ENCODE peak calls at places on chromosomes 16 and 17, in seven cellular contexts. One of them, this sample, is unnamed.
A peak's percentile ranks its signal among the peaks of the same experiment; 100 is the strongest.

GRCh38 chr17:36591434-36592315 is at the start of gene DHRS11:
- DNase-seq in HCT116: peak; percentile 19
- DNase-seq in HepG2: peak; percentile 59
- DNase-seq in Panc1: no peak
- DNase-seq in K562: peak; percentile 89
- DNase-seq in H1: peak; percentile 46
- DNase-seq in SK-N-SH: peak; percentile 99
- DNase-seq in this sample: no peak

GRCh38 chr16:53561101-53561888 is 58.3 kb upstream of the AKTIP start:
- DNase-seq in HCT116: no peak
- DNase-seq in HepG2: no peak
- DNase-seq in Panc1: no peak
- DNase-seq in K562: no peak
- DNase-seq in H1: peak; percentile 39
- DNase-seq in SK-N-SH: no peak
- DNase-seq in this sample: no peak

GRCh38 chr16:77289331-77289809 is 90.2 kb downstream of the SYCE1L start:
- DNase-seq in HCT116: no peak
- DNase-seq in HepG2: no peak
- DNase-seq in Panc1: no peak
- DNase-seq in K562: no peak
- DNase-seq in H1: no peak
- DNase-seq in SK-N-SH: peak; percentile 15
- DNase-seq in this sample: no peak

GRCh38 chr16:82195917-82196494 is 26.0 kb upstream of the MPHOSPH6 start:
- DNase-seq in HCT116: no peak
- DNase-seq in HepG2: no peak
- DNase-seq in Panc1: no peak
- DNase-seq in K562: no peak
- DNase-seq in H1: no peak
- DNase-seq in SK-N-SH: no peak
- DNase-seq in this sample: no peak

GRCh38 chr17:51734462-51734861 is 424.1 kb downstream of the CA10 start:
- DNase-seq in HCT116: peak; percentile 12
- DNase-seq in HepG2: no peak
- DNase-seq in Panc1: no peak
- DNase-seq in K562: no peak
- DNase-seq in H1: peak; percentile 19
- DNase-seq in SK-N-SH: no peak
- DNase-seq in this sample: no peak

GRCh38 chr16:46727184-46727583 is 21.0 kb downstream of the MYLK3 start:
- DNase-seq in HCT116: no peak
- DNase-seq in HepG2: no peak
- DNase-seq in Panc1: no peak
- DNase-seq in K562: no peak
- DNase-seq in H1: no peak
- DNase-seq in SK-N-SH: no peak
- DNase-seq in this sample: no peak

GRCh38 chr17:59642535-59642934 is 22.8 kb downstream of the CLTC start:
- DNase-seq in HCT116: no peak
- DNase-seq in HepG2: no peak
- DNase-seq in Panc1: no peak
- DNase-seq in K562: no peak
- DNase-seq in H1: no peak
- DNase-seq in SK-N-SH: no peak
- DNase-seq in this sample: no peak

GRCh38 chr16:2236362-2237075 is at the start of gene DNASE1L2:
- DNase-seq in HCT116: no peak
- DNase-seq in HepG2: no peak
- DNase-seq in Panc1: no peak
- DNase-seq in K562: no peak
- DNase-seq in H1: no peak
- DNase-seq in SK-N-SH: peak; percentile 82
- DNase-seq in this sample: no peak

GRCh38 chr16:18003033-18003432 is 333.5 kb downstream of the NPIPA8 start:
- DNase-seq in HCT116: no peak
- DNase-seq in HepG2: no peak
- DNase-seq in Panc1: no peak
- DNase-seq in K562: no peak
- DNase-seq in H1: no peak
- DNase-seq in SK-N-SH: peak; percentile 55
- DNase-seq in this sample: no peak

GRCh38 chr17:80824549-80825470 is 166.8 kb upstream of the CHMP6 start:
- DNase-seq in HCT116: no peak
- DNase-seq in HepG2: no peak
- DNase-seq in Panc1: no peak
- DNase-seq in K562: no peak
- DNase-seq in H1: no peak
- DNase-seq in SK-N-SH: no peak
- DNase-seq in this sample: no peak

GRCh38 chr17:83182620-83183063 is 103.2 kb downstream of the METRNL start:
- DNase-seq in HCT116: no peak
- DNase-seq in HepG2: no peak
- DNase-seq in Panc1: no peak
- DNase-seq in K562: no peak
- DNase-seq in H1: no peak
- DNase-seq in SK-N-SH: no peak
- DNase-seq in this sample: no peak

GRCh38 chr17:80501739-80502577 is 25.6 kb upstream of the NPTX1 start:
- DNase-seq in HCT116: no peak
- DNase-seq in HepG2: no peak
- DNase-seq in Panc1: no peak
- DNase-seq in K562: no peak
- DNase-seq in H1: no peak
- DNase-seq in SK-N-SH: no peak
- DNase-seq in this sample: no peak

GRCh38 chr16:23013484-23013883 is 135.8 kb downstream of the USP31 start:
- DNase-seq in HCT116: peak; percentile 19
- DNase-seq in HepG2: peak; percentile 33
- DNase-seq in Panc1: no peak
- DNase-seq in K562: peak; percentile 21
- DNase-seq in H1: no peak
- DNase-seq in SK-N-SH: no peak
- DNase-seq in this sample: no peak

GRCh38 chr16:17261197-17261858 is 209.4 kb downstream of the XYLT1 start:
- DNase-seq in HCT116: no peak
- DNase-seq in HepG2: no peak
- DNase-seq in Panc1: no peak
- DNase-seq in K562: no peak
- DNase-seq in H1: no peak
- DNase-seq in SK-N-SH: no peak
- DNase-seq in this sample: no peak

GRCh38 chr17:39927928-39928867 is 666 bp downstream of the LRRC3C start:
- DNase-seq in HCT116: no peak
- DNase-seq in HepG2: peak; percentile 72
- DNase-seq in Panc1: no peak
- DNase-seq in K562: no peak
- DNase-seq in H1: no peak
- DNase-seq in SK-N-SH: peak; percentile 52
- DNase-seq in this sample: no peak

GRCh38 chr17:1100382-1100781 is 79.4 kb downstream of the ABR start:
- DNase-seq in HCT116: no peak
- DNase-seq in HepG2: no peak
- DNase-seq in Panc1: no peak
- DNase-seq in K562: no peak
- DNase-seq in H1: no peak
- DNase-seq in SK-N-SH: no peak
- DNase-seq in this sample: no peak

GRCh38 chr16:2090819-2091721 is 43.3 kb downstream of the TSC2 start:
- DNase-seq in HCT116: peak; percentile 66
- DNase-seq in HepG2: no peak
- DNase-seq in Panc1: no peak
- DNase-seq in K562: no peak
- DNase-seq in H1: peak; percentile 59
- DNase-seq in SK-N-SH: peak; percentile 75
- DNase-seq in this sample: no peak

GRCh38 chr16:83689385-83689831 is 118.4 kb upstream of the HSBP1 start:
- DNase-seq in HCT116: no peak
- DNase-seq in HepG2: no peak
- DNase-seq in Panc1: no peak
- DNase-seq in K562: no peak
- DNase-seq in H1: no peak
- DNase-seq in SK-N-SH: no peak
- DNase-seq in this sample: peak; percentile 17
- TF ChIP-seq SIN3A in HCT116: no peak
- TF ChIP-seq SIN3A in HepG2: no peak
- TF ChIP-seq SIN3A in Panc1: no peak
- TF ChIP-seq SIN3A in K562: no peak
- TF ChIP-seq SIN3A in H1: no peak
- TF ChIP-seq SIN3A in SK-N-SH: no peak
- TF ChIP-seq SIN3A in this sample: no peak

GRCh38 chr17:47651704-47652103 is 2.0 kb downstream of the KPNB1 start:
- DNase-seq in HCT116: no peak
- DNase-seq in HepG2: no peak
- DNase-seq in Panc1: no peak
- DNase-seq in K562: no peak
- DNase-seq in H1: no peak
- DNase-seq in SK-N-SH: no peak
- DNase-seq in this sample: no peak

GRCh38 chr17:47650525-47651522 is 1.1 kb downstream of the KPNB1 start:
- DNase-seq in HCT116: peak; percentile 96
- DNase-seq in HepG2: peak; percentile 96
- DNase-seq in Panc1: peak; percentile 54
- DNase-seq in K562: peak; percentile 99
- DNase-seq in H1: peak; percentile 87
- DNase-seq in SK-N-SH: peak; percentile 98
- DNase-seq in this sample: peak; percentile 78

GRCh38 chr17:47649153-47649971 is at the start of gene KPNB1:
- DNase-seq in HCT116: peak; percentile 100
- DNase-seq in HepG2: peak; percentile 100
- DNase-seq in Panc1: peak; percentile 94
- DNase-seq in K562: peak; percentile 100
- DNase-seq in H1: peak; percentile 99
- DNase-seq in SK-N-SH: peak; percentile 95
- DNase-seq in this sample: peak; percentile 99

GRCh38 chr17:47652570-47652969 is 2.9 kb downstream of the KPNB1 start:
- DNase-seq in HCT116: no peak
- DNase-seq in HepG2: no peak
- DNase-seq in Panc1: no peak
- DNase-seq in K562: no peak
- DNase-seq in H1: no peak
- DNase-seq in SK-N-SH: no peak
- DNase-seq in this sample: no peak

GRCh38 chr17:47649972-47650524 is 329 bp downstream of the KPNB1 start:
- DNase-seq in HCT116: no peak
- DNase-seq in HepG2: no peak
- DNase-seq in Panc1: no peak
- DNase-seq in K562: no peak
- DNase-seq in H1: no peak
- DNase-seq in SK-N-SH: no peak
- DNase-seq in this sample: no peak
- TF ChIP-seq SIN3A in HCT116: peak; percentile 5
- TF ChIP-seq SIN3A in HepG2: no peak
- TF ChIP-seq SIN3A in Panc1: no peak
- TF ChIP-seq SIN3A in K562: peak; percentile 81
- TF ChIP-seq SIN3A in H1: peak; percentile 70
- TF ChIP-seq SIN3A in SK-N-SH: no peak
- TF ChIP-seq SIN3A in this sample: no peak

GRCh38 chr16:73124665-73125064 is 76.7 kb upstream of the ZFHX3 start:
- DNase-seq in HCT116: no peak
- DNase-seq in HepG2: no peak
- DNase-seq in Panc1: no peak
- DNase-seq in K562: no peak
- DNase-seq in H1: no peak
- DNase-seq in SK-N-SH: no peak
- DNase-seq in this sample: no peak
- TF ChIP-seq SIN3A in HCT116: no peak
- TF ChIP-seq SIN3A in HepG2: no peak
- TF ChIP-seq SIN3A in Panc1: no peak
- TF ChIP-seq SIN3A in K562: no peak
- TF ChIP-seq SIN3A in H1: no peak
- TF ChIP-seq SIN3A in SK-N-SH: no peak
- TF ChIP-seq SIN3A in this sample: no peak

GRCh38 chr16:30065943-30066881 is 652 bp downstream of the ALDOA start:
- DNase-seq in HCT116: no peak
- DNase-seq in HepG2: no peak
- DNase-seq in Panc1: no peak
- DNase-seq in K562: peak; percentile 79
- DNase-seq in H1: no peak
- DNase-seq in SK-N-SH: peak; percentile 31
- DNase-seq in this sample: no peak
- TF ChIP-seq SIN3A in HCT116: no peak
- TF ChIP-seq SIN3A in HepG2: no peak
- TF ChIP-seq SIN3A in Panc1: no peak
- TF ChIP-seq SIN3A in K562: peak; percentile 37
- TF ChIP-seq SIN3A in H1: peak; percentile 15
- TF ChIP-seq SIN3A in SK-N-SH: no peak
- TF ChIP-seq SIN3A in this sample: no peak

GRCh38 chr16:67594256-67594915 is 32.1 kb downstream of the CTCF start:
- DNase-seq in HCT116: no peak
- DNase-seq in HepG2: no peak
- DNase-seq in Panc1: no peak
- DNase-seq in K562: no peak
- DNase-seq in H1: no peak
- DNase-seq in SK-N-SH: no peak
- DNase-seq in this sample: no peak

GRCh38 chr16:67594956-67595355 is 32.6 kb downstream of the CTCF start:
- DNase-seq in HCT116: no peak
- DNase-seq in HepG2: no peak
- DNase-seq in Panc1: no peak
- DNase-seq in K562: peak; percentile 16
- DNase-seq in H1: no peak
- DNase-seq in SK-N-SH: no peak
- DNase-seq in this sample: no peak

GRCh38 chr16:67593288-67593687 is 31.0 kb downstream of the CTCF start:
- DNase-seq in HCT116: no peak
- DNase-seq in HepG2: no peak
- DNase-seq in Panc1: no peak
- DNase-seq in K562: no peak
- DNase-seq in H1: no peak
- DNase-seq in SK-N-SH: peak; percentile 27
- DNase-seq in this sample: no peak

GRCh38 chr16:67593701-67594100 is 31.4 kb downstream of the CTCF start:
- DNase-seq in HCT116: no peak
- DNase-seq in HepG2: no peak
- DNase-seq in Panc1: no peak
- DNase-seq in K562: no peak
- DNase-seq in H1: no peak
- DNase-seq in SK-N-SH: no peak
- DNase-seq in this sample: no peak

DNA sequence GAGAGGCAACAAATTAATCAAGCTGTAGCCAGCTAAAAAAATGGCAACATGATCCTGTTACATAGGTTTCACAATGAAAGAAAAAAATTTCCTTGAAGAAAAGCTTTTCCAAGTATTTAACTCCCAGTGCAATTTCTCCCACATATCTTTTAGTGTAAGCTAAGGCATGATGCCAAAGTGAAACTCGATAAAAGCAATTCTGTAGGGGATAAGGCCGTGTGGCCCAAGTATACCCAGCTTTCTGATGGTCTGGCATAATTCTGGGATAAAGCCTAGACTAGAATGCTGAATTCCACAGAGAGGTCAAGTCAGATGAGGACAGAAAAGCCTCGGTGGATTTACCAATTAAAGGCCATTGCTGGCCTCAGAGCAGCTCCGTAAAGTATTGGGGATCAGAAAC is 36.2 kb downstream of the CTCF start:
- DNase-seq in HCT116: no peak
- DNase-seq in HepG2: no peak
- DNase-seq in Panc1: no peak
- DNase-seq in K562: no peak
- DNase-seq in H1: no peak
- DNase-seq in SK-N-SH: no peak
- DNase-seq in this sample: no peak
- TF ChIP-seq SIN3A in HCT116: no peak
- TF ChIP-seq SIN3A in HepG2: no peak
- TF ChIP-seq SIN3A in Panc1: no peak
- TF ChIP-seq SIN3A in K562: no peak
- TF ChIP-seq SIN3A in H1: no peak
- TF ChIP-seq SIN3A in SK-N-SH: no peak
- TF ChIP-seq SIN3A in this sample: no peak

GRCh38 chr16:85275533-85276249 is 163.4 kb upstream of the CIBAR2 start:
- DNase-seq in HCT116: peak; percentile 19
- DNase-seq in HepG2: peak; percentile 60
- DNase-seq in Panc1: peak; percentile 30
- DNase-seq in K562: peak; percentile 89
- DNase-seq in H1: no peak
- DNase-seq in SK-N-SH: peak; percentile 95
- DNase-seq in this sample: no peak
- TF ChIP-seq SIN3A in HCT116: no peak
- TF ChIP-seq SIN3A in HepG2: no peak
- TF ChIP-seq SIN3A in Panc1: no peak
- TF ChIP-seq SIN3A in K562: no peak
- TF ChIP-seq SIN3A in H1: no peak
- TF ChIP-seq SIN3A in SK-N-SH: no peak
- TF ChIP-seq SIN3A in this sample: no peak